ENCODE peak calls at places on chromosome 4, in nine cellular contexts. One of them, this sample, is unnamed.

GRCh38 chr4:121692261-121692660 is 4.5 kb downstream of the ANXA5 start:
- DNase-seq in T follicular helper cell: no peak
- DNase-seq in GM23248: no peak
- DNase-seq in T47D: no peak
- DNase-seq in cardiac muscle cell: no peak
- DNase-seq in IMR-90: no peak
- DNase-seq in DMS 273 treated with DMSO at 0.1 percent for 48 hours: no peak
- DNase-seq in stimulated activated CD8-positive, alpha-beta memory T cell treated with anti-CD3 and anti-CD28 coated beads, Interleukin-7, amount 100 ng/mL, for 24 hours: no peak
- DNase-seq in SW480: no peak
- DNase-seq in this sample: no peak

GRCh38 chr4:80305466-80305865 is 30.1 kb upstream of the CFAP299 start:
- DNase-seq in cardiac muscle cell: no peak
- DNase-seq in GM23248: peak; percentile 91
- DNase-seq in IMR-90: peak; percentile 80
- DNase-seq in stimulated activated CD8-positive, alpha-beta memory T cell treated with anti-CD3 and anti-CD28 coated beads, Interleukin-7, amount 100 ng/mL, for 24 hours: no peak
- DNase-seq in T follicular helper cell: no peak
- DNase-seq in T47D: no peak
- DNase-seq in SW480: no peak
- DNase-seq in DMS 273 treated with DMSO at 0.1 percent for 48 hours: no peak
- DNase-seq in this sample: no peak

GRCh38 chr4:94939791-94940530 is 182.2 kb downstream of the BMPR1B start:
- DNase-seq in GM23248: no peak
- DNase-seq in T follicular helper cell: no peak
- DNase-seq in IMR-90: peak; percentile 51
- DNase-seq in SW480: no peak
- DNase-seq in DMS 273 treated with DMSO at 0.1 percent for 48 hours: no peak
- DNase-seq in stimulated activated CD8-positive, alpha-beta memory T cell treated with anti-CD3 and anti-CD28 coated beads, Interleukin-7, amount 100 ng/mL, for 24 hours: no peak
- DNase-seq in T47D: no peak
- DNase-seq in cardiac muscle cell: no peak
- DNase-seq in this sample: no peak

GRCh38 chr4:78299565-78299972 is 242.4 kb downstream of the FRAS1 start:
- DNase-seq in GM23248: peak; percentile 53
- DNase-seq in T follicular helper cell: no peak
- DNase-seq in IMR-90: peak; percentile 17
- DNase-seq in stimulated activated CD8-positive, alpha-beta memory T cell treated with anti-CD3 and anti-CD28 coated beads, Interleukin-7, amount 100 ng/mL, for 24 hours: no peak
- DNase-seq in cardiac muscle cell: no peak
- DNase-seq in DMS 273 treated with DMSO at 0.1 percent for 48 hours: no peak
- DNase-seq in SW480: no peak
- DNase-seq in T47D: no peak
- DNase-seq in this sample: no peak

GRCh38 chr4:70759126-70759525 is 37.4 kb downstream of the RUFY3 start:
- DNase-seq in IMR-90: peak; percentile 50
- DNase-seq in SW480: no peak
- DNase-seq in GM23248: no peak
- DNase-seq in DMS 273 treated with DMSO at 0.1 percent for 48 hours: no peak
- DNase-seq in cardiac muscle cell: no peak
- DNase-seq in stimulated activated CD8-positive, alpha-beta memory T cell treated with anti-CD3 and anti-CD28 coated beads, Interleukin-7, amount 100 ng/mL, for 24 hours: no peak
- DNase-seq in T follicular helper cell: no peak
- DNase-seq in T47D: no peak
- DNase-seq in this sample: no peak

GRCh38 chr4:108255203-108255747 is 86.5 kb upstream of the LEF1 start:
- DNase-seq in SW480: no peak
- DNase-seq in cardiac muscle cell: peak; percentile 6
- DNase-seq in IMR-90: no peak
- DNase-seq in T follicular helper cell: no peak
- DNase-seq in stimulated activated CD8-positive, alpha-beta memory T cell treated with anti-CD3 and anti-CD28 coated beads, Interleukin-7, amount 100 ng/mL, for 24 hours: no peak
- DNase-seq in T47D: no peak
- DNase-seq in DMS 273 treated with DMSO at 0.1 percent for 48 hours: no peak
- DNase-seq in GM23248: no peak
- DNase-seq in this sample: no peak

GRCh38 chr4:40564815-40565505 is 64.7 kb downstream of the RBM47 start:
- DNase-seq in GM23248: no peak
- DNase-seq in stimulated activated CD8-positive, alpha-beta memory T cell treated with anti-CD3 and anti-CD28 coated beads, Interleukin-7, amount 100 ng/mL, for 24 hours: no peak
- DNase-seq in T follicular helper cell: no peak
- DNase-seq in DMS 273 treated with DMSO at 0.1 percent for 48 hours: no peak
- DNase-seq in IMR-90: no peak
- DNase-seq in SW480: no peak
- DNase-seq in T47D: no peak
- DNase-seq in cardiac muscle cell: peak; percentile 86
- DNase-seq in this sample: no peak

GRCh38 chr4:182189107-182189878 is 53.9 kb upstream of the TENM3 start:
- DNase-seq in cardiac muscle cell: no peak
- DNase-seq in IMR-90: peak; percentile 94
- DNase-seq in T follicular helper cell: no peak
- DNase-seq in T47D: no peak
- DNase-seq in DMS 273 treated with DMSO at 0.1 percent for 48 hours: peak; percentile 50
- DNase-seq in SW480: peak; percentile 61
- DNase-seq in GM23248: peak; percentile 63
- DNase-seq in stimulated activated CD8-positive, alpha-beta memory T cell treated with anti-CD3 and anti-CD28 coated beads, Interleukin-7, amount 100 ng/mL, for 24 hours: no peak
- DNase-seq in this sample: no peak

GRCh38 chr4:19213388-19213787 is 1038.3 kb upstream of the SLIT2 start:
- DNase-seq in GM23248: no peak
- DNase-seq in T47D: no peak
- DNase-seq in stimulated activated CD8-positive, alpha-beta memory T cell treated with anti-CD3 and anti-CD28 coated beads, Interleukin-7, amount 100 ng/mL, for 24 hours: no peak
- DNase-seq in SW480: no peak
- DNase-seq in IMR-90: peak; percentile 54
- DNase-seq in cardiac muscle cell: no peak
- DNase-seq in T follicular helper cell: no peak
- DNase-seq in DMS 273 treated with DMSO at 0.1 percent for 48 hours: no peak
- DNase-seq in this sample: no peak

GRCh38 chr4:6180841-6181631 is 19.3 kb downstream of the JAKMIP1 start:
- DNase-seq in cardiac muscle cell: no peak
- DNase-seq in SW480: no peak
- DNase-seq in GM23248: no peak
- DNase-seq in T47D: no peak
- DNase-seq in IMR-90: no peak
- DNase-seq in T follicular helper cell: no peak
- DNase-seq in DMS 273 treated with DMSO at 0.1 percent for 48 hours: no peak
- DNase-seq in stimulated activated CD8-positive, alpha-beta memory T cell treated with anti-CD3 and anti-CD28 coated beads, Interleukin-7, amount 100 ng/mL, for 24 hours: no peak
- DNase-seq in this sample: no peak

GRCh38 chr4:146165840-146166239 is 9.7 kb upstream of the LSM6 start:
- DNase-seq in SW480: peak; percentile 3
- DNase-seq in GM23248: peak; percentile 78
- DNase-seq in IMR-90: peak; percentile 75
- DNase-seq in stimulated activated CD8-positive, alpha-beta memory T cell treated with anti-CD3 and anti-CD28 coated beads, Interleukin-7, amount 100 ng/mL, for 24 hours: no peak
- DNase-seq in T follicular helper cell: no peak
- DNase-seq in DMS 273 treated with DMSO at 0.1 percent for 48 hours: no peak
- DNase-seq in cardiac muscle cell: no peak
- DNase-seq in T47D: no peak
- DNase-seq in this sample: no peak

GRCh38 chr4:183447646-183448045 is 3.2 kb downstream of the CDKN2AIP start:
- DNase-seq in DMS 273 treated with DMSO at 0.1 percent for 48 hours: no peak
- DNase-seq in stimulated activated CD8-positive, alpha-beta memory T cell treated with anti-CD3 and anti-CD28 coated beads, Interleukin-7, amount 100 ng/mL, for 24 hours: no peak
- DNase-seq in cardiac muscle cell: no peak
- DNase-seq in T47D: no peak
- DNase-seq in T follicular helper cell: no peak
- DNase-seq in GM23248: no peak
- DNase-seq in IMR-90: no peak
- DNase-seq in SW480: no peak
- DNase-seq in this sample: no peak

GRCh38 chr4:173707658-173708415 is 177.8 kb upstream of the HAND2 start:
- DNase-seq in IMR-90: no peak
- DNase-seq in stimulated activated CD8-positive, alpha-beta memory T cell treated with anti-CD3 and anti-CD28 coated beads, Interleukin-7, amount 100 ng/mL, for 24 hours: no peak
- DNase-seq in DMS 273 treated with DMSO at 0.1 percent for 48 hours: no peak
- DNase-seq in T47D: no peak
- DNase-seq in cardiac muscle cell: no peak
- DNase-seq in SW480: no peak
- DNase-seq in GM23248: peak; percentile 3
- DNase-seq in T follicular helper cell: no peak
- DNase-seq in this sample: no peak

GRCh38 chr4:122674371-122674770 is 53.5 kb upstream of the IL21 start:
- DNase-seq in T47D: no peak
- DNase-seq in IMR-90: no peak
- DNase-seq in DMS 273 treated with DMSO at 0.1 percent for 48 hours: no peak
- DNase-seq in stimulated activated CD8-positive, alpha-beta memory T cell treated with anti-CD3 and anti-CD28 coated beads, Interleukin-7, amount 100 ng/mL, for 24 hours: no peak
- DNase-seq in SW480: no peak
- DNase-seq in GM23248: no peak
- DNase-seq in T follicular helper cell: no peak
- DNase-seq in cardiac muscle cell: no peak
- DNase-seq in this sample: no peak

GRCh38 chr4:182823576-182823975 is 93.6 kb downstream of the DCTD start:
- DNase-seq in DMS 273 treated with DMSO at 0.1 percent for 48 hours: no peak
- DNase-seq in stimulated activated CD8-positive, alpha-beta memory T cell treated with anti-CD3 and anti-CD28 coated beads, Interleukin-7, amount 100 ng/mL, for 24 hours: no peak
- DNase-seq in T follicular helper cell: no peak
- DNase-seq in T47D: no peak
- DNase-seq in GM23248: no peak
- DNase-seq in SW480: no peak
- DNase-seq in cardiac muscle cell: no peak
- DNase-seq in IMR-90: no peak
- DNase-seq in this sample: no peak